ENCODE peak calls at places on chromosomes 4 and X, in five cellular contexts. One of them, this sample, is unnamed.

GRCh38 chrX:13189380-13189779 is 130.5 kb downstream of the ATXN3L start:
- DNase-seq in ACHN: no peak
- DNase-seq in stimulated activated CD8-positive, alpha-beta memory T cell treated with anti-CD3 and anti-CD28 coated beads, Interleukin-12 subunit alpha, Interleukin-12 subunit beta, amount 100 ng/mL, for 4 hours: no peak
- DNase-seq in H54: no peak
- DNase-seq in NCI-H345: no peak
- DNase-seq in this sample: no peak

GRCh38 chr4:89307446-89308160 is at the start of gene GPRIN3:
- DNase-seq in ACHN: no peak
- DNase-seq in stimulated activated CD8-positive, alpha-beta memory T cell treated with anti-CD3 and anti-CD28 coated beads, Interleukin-12 subunit alpha, Interleukin-12 subunit beta, amount 100 ng/mL, for 4 hours: peak; percentile 58
- DNase-seq in H54: no peak
- DNase-seq in NCI-H345: peak; percentile 48
- DNase-seq in this sample: peak; percentile 41

GRCh38 chrX:155001873-155002272 is 20.6 kb downstream of the F8 start:
- DNase-seq in ACHN: no peak
- DNase-seq in stimulated activated CD8-positive, alpha-beta memory T cell treated with anti-CD3 and anti-CD28 coated beads, Interleukin-12 subunit alpha, Interleukin-12 subunit beta, amount 100 ng/mL, for 4 hours: no peak
- DNase-seq in H54: no peak
- DNase-seq in NCI-H345: no peak
- DNase-seq in this sample: no peak

GRCh38 chrX:154457491-154458115 is 478 bp upstream of the PLXNA3 start:
- DNase-seq in ACHN: peak; percentile 16
- DNase-seq in stimulated activated CD8-positive, alpha-beta memory T cell treated with anti-CD3 and anti-CD28 coated beads, Interleukin-12 subunit alpha, Interleukin-12 subunit beta, amount 100 ng/mL, for 4 hours: peak; percentile 39
- DNase-seq in H54: peak; percentile 60
- DNase-seq in NCI-H345: peak; percentile 66
- DNase-seq in this sample: peak; percentile 31

GRCh38 chrX:25007059-25008053 is 8.4 kb downstream of the ARX start:
- DNase-seq in ACHN: no peak
- DNase-seq in stimulated activated CD8-positive, alpha-beta memory T cell treated with anti-CD3 and anti-CD28 coated beads, Interleukin-12 subunit alpha, Interleukin-12 subunit beta, amount 100 ng/mL, for 4 hours: no peak
- DNase-seq in H54: no peak
- DNase-seq in NCI-H345: no peak
- DNase-seq in this sample: no peak

GRCh38 chrX:39762266-39762841 is 335.4 kb downstream of the BCOR start:
- DNase-seq in ACHN: no peak
- DNase-seq in stimulated activated CD8-positive, alpha-beta memory T cell treated with anti-CD3 and anti-CD28 coated beads, Interleukin-12 subunit alpha, Interleukin-12 subunit beta, amount 100 ng/mL, for 4 hours: no peak
- DNase-seq in H54: no peak
- DNase-seq in NCI-H345: no peak
- DNase-seq in this sample: no peak

GRCh38 chrX:119391279-119391678 is 7.9 kb upstream of the SLC25A43 start:
- DNase-seq in ACHN: peak; percentile 21
- DNase-seq in stimulated activated CD8-positive, alpha-beta memory T cell treated with anti-CD3 and anti-CD28 coated beads, Interleukin-12 subunit alpha, Interleukin-12 subunit beta, amount 100 ng/mL, for 4 hours: no peak
- DNase-seq in H54: peak; percentile 27
- DNase-seq in NCI-H345: no peak
- DNase-seq in this sample: no peak

GRCh38 chr4:71440612-71441011 is 101.8 kb downstream of the SLC4A4 start:
- DNase-seq in ACHN: no peak
- DNase-seq in stimulated activated CD8-positive, alpha-beta memory T cell treated with anti-CD3 and anti-CD28 coated beads, Interleukin-12 subunit alpha, Interleukin-12 subunit beta, amount 100 ng/mL, for 4 hours: no peak
- DNase-seq in H54: no peak
- DNase-seq in NCI-H345: no peak
- DNase-seq in this sample: no peak

GRCh38 chr4:88219099-88219498 is 60.7 kb upstream of the ABCG2 start:
- DNase-seq in ACHN: peak; percentile 51
- DNase-seq in stimulated activated CD8-positive, alpha-beta memory T cell treated with anti-CD3 and anti-CD28 coated beads, Interleukin-12 subunit alpha, Interleukin-12 subunit beta, amount 100 ng/mL, for 4 hours: no peak
- DNase-seq in H54: no peak
- DNase-seq in NCI-H345: peak; percentile 42
- DNase-seq in this sample: peak; percentile 1

GRCh38 chrX:2735270-2735669 is 16.6 kb upstream of the XG start:
- DNase-seq in ACHN: no peak
- DNase-seq in stimulated activated CD8-positive, alpha-beta memory T cell treated with anti-CD3 and anti-CD28 coated beads, Interleukin-12 subunit alpha, Interleukin-12 subunit beta, amount 100 ng/mL, for 4 hours: no peak
- DNase-seq in H54: no peak
- DNase-seq in NCI-H345: no peak
- DNase-seq in this sample: no peak

GRCh38 chr4:36427696-36428095 is 146.3 kb downstream of the DTHD1 start:
- DNase-seq in ACHN: no peak
- DNase-seq in stimulated activated CD8-positive, alpha-beta memory T cell treated with anti-CD3 and anti-CD28 coated beads, Interleukin-12 subunit alpha, Interleukin-12 subunit beta, amount 100 ng/mL, for 4 hours: no peak
- DNase-seq in H54: no peak
- DNase-seq in NCI-H345: no peak
- DNase-seq in this sample: no peak

GRCh38 chr4:156374894-156375293 is 421.2 kb upstream of the CTSO start:
- DNase-seq in ACHN: no peak
- DNase-seq in stimulated activated CD8-positive, alpha-beta memory T cell treated with anti-CD3 and anti-CD28 coated beads, Interleukin-12 subunit alpha, Interleukin-12 subunit beta, amount 100 ng/mL, for 4 hours: no peak
- DNase-seq in H54: no peak
- DNase-seq in NCI-H345: no peak
- DNase-seq in this sample: no peak

GRCh38 chrX:110989869-110990268 is 106.1 kb upstream of the PAK3 start:
- DNase-seq in ACHN: no peak
- DNase-seq in stimulated activated CD8-positive, alpha-beta memory T cell treated with anti-CD3 and anti-CD28 coated beads, Interleukin-12 subunit alpha, Interleukin-12 subunit beta, amount 100 ng/mL, for 4 hours: no peak
- DNase-seq in H54: no peak
- DNase-seq in NCI-H345: no peak
- DNase-seq in this sample: no peak

GRCh38 chr4:142463195-142463594 is 382.9 kb downstream of the INPP4B start:
- DNase-seq in ACHN: no peak
- DNase-seq in stimulated activated CD8-positive, alpha-beta memory T cell treated with anti-CD3 and anti-CD28 coated beads, Interleukin-12 subunit alpha, Interleukin-12 subunit beta, amount 100 ng/mL, for 4 hours: no peak
- DNase-seq in H54: no peak
- DNase-seq in NCI-H345: no peak
- DNase-seq in this sample: no peak

GRCh38 chr4:123967360-123967759 is 570.8 kb downstream of the SPRY1 start:
- DNase-seq in ACHN: no peak
- DNase-seq in stimulated activated CD8-positive, alpha-beta memory T cell treated with anti-CD3 and anti-CD28 coated beads, Interleukin-12 subunit alpha, Interleukin-12 subunit beta, amount 100 ng/mL, for 4 hours: no peak
- DNase-seq in H54: no peak
- DNase-seq in NCI-H345: no peak
- DNase-seq in this sample: no peak

GRCh38 chr4:85725727-85726170 is 250.8 kb downstream of the ARHGAP24 start:
- DNase-seq in ACHN: no peak
- DNase-seq in stimulated activated CD8-positive, alpha-beta memory T cell treated with anti-CD3 and anti-CD28 coated beads, Interleukin-12 subunit alpha, Interleukin-12 subunit beta, amount 100 ng/mL, for 4 hours: no peak
- DNase-seq in H54: no peak
- DNase-seq in NCI-H345: no peak
- DNase-seq in this sample: no peak

GRCh38 chr4:147768113-147768512 is 36.2 kb downstream of the ARHGAP10 start:
- DNase-seq in ACHN: peak; percentile 16
- DNase-seq in stimulated activated CD8-positive, alpha-beta memory T cell treated with anti-CD3 and anti-CD28 coated beads, Interleukin-12 subunit alpha, Interleukin-12 subunit beta, amount 100 ng/mL, for 4 hours: no peak
- DNase-seq in H54: peak; percentile 14
- DNase-seq in NCI-H345: no peak
- DNase-seq in this sample: no peak

GRCh38 chr4:183158062-183158461 is 59.0 kb downstream of the WWC2 start:
- DNase-seq in ACHN: no peak
- DNase-seq in stimulated activated CD8-positive, alpha-beta memory T cell treated with anti-CD3 and anti-CD28 coated beads, Interleukin-12 subunit alpha, Interleukin-12 subunit beta, amount 100 ng/mL, for 4 hours: no peak
- DNase-seq in H54: no peak
- DNase-seq in NCI-H345: no peak
- DNase-seq in this sample: no peak

GRCh38 chr4:168248311-168248710 is 70.2 kb downstream of the DDX60 start:
- DNase-seq in ACHN: no peak
- DNase-seq in stimulated activated CD8-positive, alpha-beta memory T cell treated with anti-CD3 and anti-CD28 coated beads, Interleukin-12 subunit alpha, Interleukin-12 subunit beta, amount 100 ng/mL, for 4 hours: no peak
- DNase-seq in H54: no peak
- DNase-seq in NCI-H345: no peak
- DNase-seq in this sample: no peak

GRCh38 chr4:8894424-8894816 is 22.8 kb upstream of the HMX1 start:
- DNase-seq in ACHN: no peak
- DNase-seq in stimulated activated CD8-positive, alpha-beta memory T cell treated with anti-CD3 and anti-CD28 coated beads, Interleukin-12 subunit alpha, Interleukin-12 subunit beta, amount 100 ng/mL, for 4 hours: no peak
- DNase-seq in H54: no peak
- DNase-seq in NCI-H345: no peak
- DNase-seq in this sample: no peak

This sample was measured in NCI-H1092.